ENCODE peak calls at places on chromosomes 1 and 21, in six cellular contexts. P, Z, N, S, E and R are unnamed samples.

GRCh38 chr1:111795401-111795800 is 39.7 kb downstream of the DDX20 start:
- DNase-seq in P (no peak), Z (peak), N (no peak), S (no peak), E (no peak), R (no peak)

GRCh38 chr1:232274999-232275706 is 354.8 kb downstream of the SIPA1L2 start:
- DNase-seq in P (no peak), Z (no peak), N (no peak), S (no peak), E (no peak), R (no peak)

GRCh38 chr1:208179303-208179702 is 64.9 kb downstream of the PLXNA2 start:
- DNase-seq in P (no peak), Z (no peak), N (no peak), S (no peak), E (no peak), R (no peak)

GRCh38 chr1:209433649-209434031 is 149.9 kb upstream of the CAMK1G start:
- DNase-seq in P (no peak), Z (no peak), N (no peak), S (no peak), E (no peak), R (no peak)

GRCh38 chr1:47837046-47837830 is 159.9 kb downstream of the TRABD2B start:
- DNase-seq in P (no peak), Z (no peak), N (no peak), S (no peak), E (peak), R (no peak)

GRCh38 chr1:16144325-16145029 is 11.4 kb downstream of the EPHA2 start:
- DNase-seq in P (no peak), Z (no peak), N (no peak), S (no peak), E (no peak), R (no peak)

GRCh38 chr1:205532996-205533728 is 28.7 kb downstream of the CDK18 start:
- DNase-seq in P (no peak), Z (no peak), N (no peak), S (no peak), E (no peak), R (no peak)

GRCh38 chr1:33007190-33008050 is 29.3 kb downstream of the AK2 start:
- DNase-seq in P (no peak), Z (peak), N (no peak), S (peak), E (no peak), R (no peak)

GRCh38 chr1:23854568-23854967 is 13.5 kb downstream of the FUCA1 start:
- DNase-seq in P (no peak), Z (peak), N (no peak), S (no peak), E (no peak), R (no peak)

GRCh38 chr1:228099331-228099732 is 3.8 kb downstream of the C1orf35 start:
- DNase-seq in P (peak), Z (no peak), N (no peak), S (peak), E (no peak), R (peak)

GRCh38 chr1:199041173-199041914 is 402.5 kb downstream of the PTPRC start:
- DNase-seq in P (peak), Z (no peak), N (no peak), S (no peak), E (no peak), R (no peak)

GRCh38 chr1:154846921-154847442 is 23.1 kb downstream of the KCNN3 start:
- DNase-seq in P (no peak), Z (no peak), N (no peak), S (peak), E (no peak), R (no peak)

GRCh38 chr1:160410412-160411005 is 10.1 kb downstream of the VANGL2 start:
- DNase-seq in P (no peak), Z (no peak), N (no peak), S (no peak), E (no peak), R (no peak)

GRCh38 chr21:42636931-42637601 is 16.4 kb upstream of the PDE9A start:
- DNase-seq in P (no peak), Z (no peak), N (no peak), S (no peak), E (no peak), R (peak)

GRCh38 chr1:25037174-25038074 is 107.3 kb upstream of the RUNX3 start:
- DNase-seq in P (peak), Z (peak), N (no peak), S (no peak), E (no peak), R (peak)

GRCh38 chr1:155307247-155307740 is 1.4 kb upstream of the FDPS start:
- DNase-seq in P (peak), Z (peak), N (no peak), S (no peak), E (no peak), R (no peak)

GRCh38 chr1:176843352-176844297 is 320.9 kb downstream of the ASTN1 start:
- DNase-seq in P (no peak), Z (peak), N (no peak), S (peak), E (no peak), R (no peak)

GRCh38 chr1:16607433-16607851 is 5.9 kb downstream of the NBPF1 start:
- DNase-seq in P (no peak), Z (no peak), N (no peak), S (no peak), E (no peak), R (peak)

GRCh38 chr1:93607814-93608187 is 73.8 kb downstream of the BCAR3 start:
- DNase-seq in P (no peak), Z (no peak), N (no peak), S (no peak), E (no peak), R (no peak)

GRCh38 chr1:197063212-197063611 is 3.8 kb downstream of the F13B start:
- DNase-seq in P (no peak), Z (no peak), N (no peak), S (no peak), E (no peak), R (no peak)

GRCh38 chr1:30700528-30701265 is 22.7 kb downstream of the MATN1 start:
- DNase-seq in P (no peak), Z (no peak), N (peak), S (peak), E (no peak), R (no peak)

GRCh38 chr1:9784508-9785133 is 39.1 kb downstream of the CLSTN1 start:
- DNase-seq in P (peak), Z (peak), N (no peak), S (no peak), E (no peak), R (no peak)

GRCh38 chr1:201488817-201489581 is 17.9 kb downstream of the CSRP1 start:
- DNase-seq in P (no peak), Z (no peak), N (peak), S (peak), E (peak), R (no peak)

GRCh38 chr21:37737497-37737896 is 178.8 kb downstream of the KCNJ6 start:
- DNase-seq in P (no peak), Z (no peak), N (no peak), S (no peak), E (no peak), R (no peak)

GRCh38 chr1:186574951-186575747 is 105.1 kb downstream of the PTGS2 start:
- DNase-seq in P (no peak), Z (no peak), N (no peak), S (no peak), E (no peak), R (no peak)

GRCh38 chr1:100415217-100415778 is 63.0 kb downstream of the CDC14A start:
- DNase-seq in P (no peak), Z (no peak), N (no peak), S (no peak), E (no peak), R (no peak)

GRCh38 chr1:19203440-19203839 is 6.6 kb downstream of the UBR4 start:
- DNase-seq in P (no peak), Z (no peak), N (no peak), S (no peak), E (no peak), R (no peak)

GRCh38 chr1:60044881-60045280 is 28.7 kb downstream of the C1orf87 start:
- DNase-seq in P (no peak), Z (no peak), N (no peak), S (no peak), E (no peak), R (no peak)

GRCh38 chr1:186605762-186606350 is 74.4 kb downstream of the PTGS2 start:
- DNase-seq in P (no peak), Z (peak), N (no peak), S (no peak), E (no peak), R (no peak)

GRCh38 chr1:207009182-207009850 is 23.2 kb downstream of the C1orf116 start:
- DNase-seq in P (no peak), Z (no peak), N (no peak), S (no peak), E (no peak), R (no peak)

GRCh38 chr1:56097713-56098112 is 481.6 kb downstream of the PLPP3 start:
- DNase-seq in P (no peak), Z (no peak), N (no peak), S (no peak), E (no peak), R (no peak)

GRCh38 chr1:6688757-6689156 is 12.9 kb downstream of the DNAJC11 start:
- DNase-seq in P (no peak), Z (no peak), N (no peak), S (no peak), E (no peak), R (no peak)

GRCh38 chr1:23810818-23811420 is 10.4 kb upstream of the GALE start:
- DNase-seq in P (peak), Z (peak), N (no peak), S (no peak), E (no peak), R (no peak)

GRCh38 chr1:197141556-197141955 is 4.9 kb downstream of the ASPM start:
- DNase-seq in P (no peak), Z (no peak), N (no peak), S (no peak), E (no peak), R (no peak)

GRCh38 chr1:34190692-34191091 is 14.0 kb downstream of the C1orf94 start:
- DNase-seq in P (no peak), Z (no peak), N (no peak), S (no peak), E (no peak), R (no peak)

GRCh38 chr1:3192359-3192758 is 123.4 kb downstream of the PRDM16 start:
- DNase-seq in P (no peak), Z (no peak), N (no peak), S (no peak), E (no peak), R (no peak)

GRCh38 chr1:223175633-223176032 is 32.6 kb upstream of the TLR5 start:
- DNase-seq in P (no peak), Z (no peak), N (no peak), S (no peak), E (no peak), R (no peak)

GRCh38 chr21:32189688-32190483 is 89.0 kb downstream of the MIS18A start:
- DNase-seq in P (no peak), Z (no peak), N (no peak), S (no peak), E (no peak), R (no peak)

GRCh38 chr1:13517193-13517812 is 3.5 kb upstream of the LRRC38 start:
- DNase-seq in P (no peak), Z (no peak), N (no peak), S (no peak), E (no peak), R (no peak)
- TF ChIP-seq CTCF in P (peak), Z (no peak), N (peak), S (peak), E (peak), R (peak)

GRCh38 chr21:45248301-45248892 is 39.3 kb downstream of the POFUT2 start:
- DNase-seq in P (no peak), Z (no peak), N (no peak), S (no peak), E (no peak), R (no peak)

GRCh38 chr21:45250272-45250671 is 37.4 kb downstream of the POFUT2 start:
- DNase-seq in P (no peak), Z (no peak), N (no peak), S (no peak), E (no peak), R (no peak)

GRCh38 chr21:45249626-45250025 is 38.1 kb downstream of the POFUT2 start:
- DNase-seq in P (no peak), Z (peak), N (no peak), S (no peak), E (no peak), R (no peak)

GRCh38 chr21:45250914-45251634 is 36.6 kb downstream of the POFUT2 start:
- DNase-seq in P (no peak), Z (no peak), N (no peak), S (no peak), E (no peak), R (no peak)

GRCh38 chr21:45248893-45249381 is 38.8 kb downstream of the POFUT2 start:
- DNase-seq in P (no peak), Z (peak), N (no peak), S (no peak), E (no peak), R (no peak)
- TF ChIP-seq CTCF in P (no peak), Z (no peak), N (no peak), S (no peak), E (no peak), R (no peak)

GRCh38 chr1:233540788-233541187 is 73.1 kb upstream of the KCNK1 start:
- DNase-seq in P (no peak), Z (no peak), N (no peak), S (no peak), E (no peak), R (no peak)
- TF ChIP-seq CTCF in P (no peak), Z (no peak), N (no peak), S (no peak), E (no peak), R (no peak)

GRCh38 chr1:172322219-172323061 is 98.0 kb upstream of the C1orf105 start:
- DNase-seq in P (no peak), Z (no peak), N (peak), S (peak), E (peak), R (no peak)

GRCh38 chr1:172323666-172324065 is 96.8 kb upstream of the C1orf105 start:
- DNase-seq in P (no peak), Z (no peak), N (no peak), S (no peak), E (no peak), R (no peak)

GRCh38 chr1:172325562-172325961 is 94.9 kb upstream of the C1orf105 start:
- DNase-seq in P (no peak), Z (no peak), N (no peak), S (no peak), E (no peak), R (no peak)

GRCh38 chr1:172321429-172321828 is 99.1 kb upstream of the C1orf105 start:
- DNase-seq in P (no peak), Z (no peak), N (no peak), S (no peak), E (no peak), R (no peak)

GRCh38 chr1:172320723-172321122 is 99.8 kb upstream of the C1orf105 start:
- DNase-seq in P (no peak), Z (no peak), N (no peak), S (no peak), E (no peak), R (no peak)
- TF ChIP-seq CTCF in P (no peak), Z (no peak), N (no peak), S (no peak), E (no peak), R (peak)

GRCh38 chr1:156467385-156467784 is 33.2 kb downstream of the MEF2D start:
- DNase-seq in P (no peak), Z (no peak), N (no peak), S (no peak), E (no peak), R (no peak)

GRCh38 chr1:156464335-156464734 is 36.2 kb downstream of the MEF2D start:
- DNase-seq in P (no peak), Z (no peak), N (no peak), S (no peak), E (no peak), R (no peak)

GRCh38 chr1:156464825-156465452 is 35.6 kb downstream of the MEF2D start:
- DNase-seq in P (no peak), Z (no peak), N (no peak), S (no peak), E (no peak), R (no peak)

GRCh38 chr1:156463874-156464273 is 36.7 kb downstream of the MEF2D start:
- DNase-seq in P (no peak), Z (no peak), N (no peak), S (no peak), E (no peak), R (no peak)

GRCh38 chr1:156465747-156466365 is 34.7 kb downstream of the MEF2D start:
- DNase-seq in P (no peak), Z (peak), N (no peak), S (no peak), E (no peak), R (no peak)
- TF ChIP-seq CTCF in P (peak), Z (peak), N (no peak), S (no peak), E (no peak), R (peak)

DNA sequence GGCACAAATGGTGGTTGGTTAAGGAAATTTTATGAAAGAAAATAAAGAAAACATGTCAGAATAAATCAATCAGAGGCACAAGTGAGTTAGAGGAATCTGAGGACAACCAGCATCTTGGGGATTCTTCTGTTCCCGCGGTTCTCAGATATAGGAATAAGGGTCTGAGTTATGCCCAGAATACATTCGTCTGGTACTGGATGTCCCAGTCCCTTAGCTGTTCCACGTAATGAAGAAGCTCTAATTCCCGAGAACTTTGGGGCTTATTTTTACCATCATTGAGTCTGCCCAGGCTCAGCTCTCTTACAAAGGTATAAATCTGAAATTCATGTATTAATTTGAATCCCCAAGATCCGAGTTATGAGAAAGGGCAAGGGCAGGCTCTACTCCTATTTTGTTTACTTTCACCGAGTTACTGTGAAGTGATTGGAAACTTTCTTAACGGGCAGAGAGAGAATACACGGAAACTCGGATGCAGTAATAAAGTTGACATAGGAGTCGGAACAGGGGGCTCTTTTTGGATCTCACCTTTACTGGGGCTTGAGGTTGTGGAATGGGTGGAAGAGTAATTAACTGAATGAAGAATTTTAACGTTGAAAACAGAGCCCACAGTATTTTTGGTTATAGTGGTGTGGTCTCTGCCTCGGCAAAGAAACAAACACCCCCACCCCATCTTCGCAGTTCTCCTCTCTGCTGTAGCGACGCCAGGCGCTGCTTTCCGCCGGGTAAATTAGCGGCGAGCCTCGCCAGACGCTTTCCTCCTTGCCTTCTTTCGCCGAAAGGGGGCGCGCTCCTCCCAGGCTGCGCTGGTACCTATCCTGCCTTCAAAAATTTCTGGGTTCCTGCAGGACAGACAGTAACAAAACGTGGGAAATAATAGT is 7.1 kb downstream of the PRRX1 start:
- DNase-seq in P (no peak), Z (no peak), N (peak), S (peak), E (peak), R (no peak)
- TF ChIP-seq CTCF in P (no peak), Z (no peak), N (peak), S (peak), E (peak), R (peak)

GRCh38 chr1:168627370-168627769 is 51.0 kb downstream of the XCL1 start:
- DNase-seq in P (no peak), Z (no peak), N (no peak), S (no peak), E (no peak), R (no peak)

GRCh38 chr1:168628807-168629206 is 52.4 kb downstream of the XCL1 start:
- DNase-seq in P (no peak), Z (no peak), N (no peak), S (no peak), E (no peak), R (no peak)

GRCh38 chr1:168626326-168626725 is 49.9 kb downstream of the XCL1 start:
- DNase-seq in P (no peak), Z (no peak), N (no peak), S (no peak), E (no peak), R (no peak)

GRCh38 chr1:168631671-168632400 is 55.4 kb downstream of the XCL1 start:
- DNase-seq in P (no peak), Z (no peak), N (no peak), S (no peak), E (no peak), R (no peak)

GRCh38 chr1:168629466-168629865 is 53.1 kb downstream of the XCL1 start:
- DNase-seq in P (no peak), Z (no peak), N (no peak), S (no peak), E (no peak), R (no peak)
- TF ChIP-seq CTCF in P (no peak), Z (no peak), N (no peak), S (no peak), E (no peak), R (no peak)